ENCODE peak calls at places on chromosomes 5 and 9, in six cellular contexts. N is activated CD4-positive, alpha-beta T cell treated with anti-CD3 and anti-CD28 coated beads for 48 hours; R is MM.1S; P is stimulated activated CD8-positive, alpha-beta memory T cell treated with anti-CD3 and anti-CD28 coated beads, Interleukin-4, amount 100 ng/mL, for 48 hours; E is HTR-8/SVneo; K is H1. Q is an unnamed sample.

GRCh38 chr9:131824175-131824594 is 84.3 kb upstream of the RAPGEF1 start:
- DNase-seq in E (no peak), R (no peak), P (no peak), K (no peak), N (no peak), Q (no peak)

GRCh38 chr9:130997925-130998595 is 10.9 kb upstream of the LAMC3 start:
- DNase-seq in E (peak), R (peak), N (peak), K (peak), P (peak), Q (no peak)

GRCh38 chr5:159854916-159855315 is 61.4 kb upstream of the ADRA1B start:
- DNase-seq in N (no peak), E (no peak), P (no peak), R (no peak), K (no peak), Q (no peak)

GRCh38 chr9:35746583-35746982 is 2.4 kb downstream of the GBA2 start:
- DNase-seq in R (no peak), K (no peak), E (no peak), N (no peak), P (no peak), Q (no peak)

GRCh38 chr5:126499742-126500396 is 76.7 kb downstream of the GRAMD2B start:
- DNase-seq in R (peak), K (peak), N (peak), E (no peak), P (no peak), Q (no peak)

GRCh38 chr9:14766299-14766698 is 43.8 kb upstream of the CER1 start:
- DNase-seq in P (no peak), N (no peak), K (no peak), E (no peak), R (no peak), Q (no peak)

GRCh38 chr9:31253800-31254762 is 1130.4 kb upstream of the ACO1 start:
- DNase-seq in R (no peak), E (no peak), N (no peak), P (no peak), K (no peak), Q (no peak)

GRCh38 chr9:99699386-99699785 is 122.3 kb upstream of the NR4A3 start:
- DNase-seq in P (no peak), K (no peak), E (no peak), N (no peak), R (no peak), Q (no peak)

GRCh38 chr5:107566537-107566875 is 104.2 kb downstream of the EFNA5 start:
- DNase-seq in N (no peak), P (no peak), E (no peak), K (no peak), R (no peak), Q (no peak)

GRCh38 chr5:138180183-138180782 is 1.4 kb downstream of the KIF20A start:
- DNase-seq in E (peak), K (no peak), P (no peak), R (peak), N (no peak), Q (no peak)

GRCh38 chr5:55603947-55604346 is 69.2 kb upstream of the PLPP1 start:
- DNase-seq in K (no peak), N (no peak), P (no peak), E (no peak), R (peak), Q (no peak)

GRCh38 chr5:170603578-170604565 is 100.1 kb downstream of the KCNIP1 start:
- DNase-seq in E (peak), P (peak), N (peak), K (peak), R (peak), Q (no peak)

GRCh38 chr9:104907278-104907951 is 20.5 kb downstream of the ABCA1 start:
- DNase-seq in P (no peak), N (no peak), K (no peak), E (no peak), R (no peak), Q (no peak)

GRCh38 chr9:3464033-3464638 is 61.7 kb downstream of the RFX3 start:
- DNase-seq in P (no peak), K (no peak), N (no peak), R (no peak), E (no peak), Q (no peak)

GRCh38 chr9:19286634-19287188 is 56.2 kb downstream of the DENND4C start:
- DNase-seq in E (no peak), P (no peak), N (no peak), R (no peak), K (no peak), Q (peak)

GRCh38 chr9:86828631-86829030 is 118.7 kb downstream of the GAS1 start:
- DNase-seq in K (no peak), E (no peak), R (no peak), P (no peak), N (no peak), Q (no peak)

GRCh38 chr9:109013678-109014145 is 413 bp upstream of the CTNNAL1 start:
- DNase-seq in P (no peak), N (no peak), E (no peak), R (no peak), K (no peak), Q (no peak)

GRCh38 chr5:31434898-31435297 is 97.0 kb downstream of the DROSHA start:
- DNase-seq in N (no peak), R (no peak), K (no peak), P (no peak), E (no peak), Q (no peak)

GRCh38 chr5:134457801-134458200 is 46.1 kb upstream of the CDKN2AIPNL start:
- DNase-seq in P (no peak), R (no peak), K (no peak), E (no peak), N (no peak), Q (no peak)

GRCh38 chr9:14383296-14383695 is 69.4 kb upstream of the NFIB start:
- DNase-seq in R (no peak), N (no peak), K (no peak), E (no peak), P (no peak), Q (no peak)

GRCh38 chr5:84091400-84091799 is 293.3 kb downstream of the EDIL3 start:
- DNase-seq in N (no peak), P (no peak), E (no peak), K (no peak), R (no peak), Q (no peak)

GRCh38 chr5:59767753-59768159 is 125.8 kb downstream of the PDE4D start:
- DNase-seq in K (no peak), E (no peak), N (no peak), R (no peak), P (no peak), Q (no peak)

Q was measured in HS-27A.